ENCODE peak calls at places on chromosomes 3 and 15, in seven cellular contexts. One of them, this sample, is unnamed.

GRCh38 chr3:30689202-30689641 is 82.8 kb downstream of the TGFBR2 start:
- DNase-seq in fibroblast of pulmonary artery: peak
- DNase-seq in hypothalamus: no peak
- DNase-seq in activated T-cell treated with anti-CD3 and anti-CD28 coated beads for 1 hour: no peak
- DNase-seq in activated naive CD8-positive, alpha-beta T cell treated with anti-CD3 and anti-CD28 coated beads, Interleukin-2, amount 50 U/mL, for 16 hours: no peak
- DNase-seq in stimulated activated CD4-positive, alpha-beta T cell treated with anti-CD3 and anti-CD28 coated beads, Interleukin-4, amount 100 ng/mL, for 1 hour: no peak
- DNase-seq in WTC11: no peak
- DNase-seq in this sample: peak

GRCh38 chr3:99651561-99651960 is 13.2 kb downstream of the COL8A1 start:
- DNase-seq in WTC11: no peak
- DNase-seq in fibroblast of pulmonary artery: peak
- DNase-seq in hypothalamus: no peak
- DNase-seq in activated naive CD8-positive, alpha-beta T cell treated with anti-CD3 and anti-CD28 coated beads, Interleukin-2, amount 50 U/mL, for 16 hours: no peak
- DNase-seq in activated T-cell treated with anti-CD3 and anti-CD28 coated beads for 1 hour: no peak
- DNase-seq in stimulated activated CD4-positive, alpha-beta T cell treated with anti-CD3 and anti-CD28 coated beads, Interleukin-4, amount 100 ng/mL, for 1 hour: no peak
- DNase-seq in this sample: peak

GRCh38 chr3:168933614-168934013 is 729.9 kb downstream of the MECOM start:
- DNase-seq in stimulated activated CD4-positive, alpha-beta T cell treated with anti-CD3 and anti-CD28 coated beads, Interleukin-4, amount 100 ng/mL, for 1 hour: no peak
- DNase-seq in fibroblast of pulmonary artery: peak
- DNase-seq in activated naive CD8-positive, alpha-beta T cell treated with anti-CD3 and anti-CD28 coated beads, Interleukin-2, amount 50 U/mL, for 16 hours: no peak
- DNase-seq in WTC11: no peak
- DNase-seq in hypothalamus: no peak
- DNase-seq in activated T-cell treated with anti-CD3 and anti-CD28 coated beads for 1 hour: no peak
- DNase-seq in this sample: peak

GRCh38 chr3:111669926-111670630 is 74.9 kb upstream of the ZBED2 start:
- DNase-seq in stimulated activated CD4-positive, alpha-beta T cell treated with anti-CD3 and anti-CD28 coated beads, Interleukin-4, amount 100 ng/mL, for 1 hour: no peak
- DNase-seq in activated naive CD8-positive, alpha-beta T cell treated with anti-CD3 and anti-CD28 coated beads, Interleukin-2, amount 50 U/mL, for 16 hours: no peak
- DNase-seq in fibroblast of pulmonary artery: peak
- DNase-seq in activated T-cell treated with anti-CD3 and anti-CD28 coated beads for 1 hour: no peak
- DNase-seq in WTC11: no peak
- DNase-seq in hypothalamus: no peak
- DNase-seq in this sample: peak

GRCh38 chr3:192833177-192833890 is 84.3 kb downstream of the MB21D2 start:
- DNase-seq in activated naive CD8-positive, alpha-beta T cell treated with anti-CD3 and anti-CD28 coated beads, Interleukin-2, amount 50 U/mL, for 16 hours: no peak
- DNase-seq in stimulated activated CD4-positive, alpha-beta T cell treated with anti-CD3 and anti-CD28 coated beads, Interleukin-4, amount 100 ng/mL, for 1 hour: no peak
- DNase-seq in hypothalamus: no peak
- DNase-seq in activated T-cell treated with anti-CD3 and anti-CD28 coated beads for 1 hour: no peak
- DNase-seq in WTC11: no peak
- DNase-seq in fibroblast of pulmonary artery: peak
- DNase-seq in this sample: peak

GRCh38 chr15:44527241-44527640 is 9.7 kb upstream of the EIF3J start:
- DNase-seq in WTC11: no peak
- DNase-seq in activated naive CD8-positive, alpha-beta T cell treated with anti-CD3 and anti-CD28 coated beads, Interleukin-2, amount 50 U/mL, for 16 hours: no peak
- DNase-seq in fibroblast of pulmonary artery: no peak
- DNase-seq in hypothalamus: no peak
- DNase-seq in stimulated activated CD4-positive, alpha-beta T cell treated with anti-CD3 and anti-CD28 coated beads, Interleukin-4, amount 100 ng/mL, for 1 hour: no peak
- DNase-seq in activated T-cell treated with anti-CD3 and anti-CD28 coated beads for 1 hour: no peak
- DNase-seq in this sample: no peak

GRCh38 chr3:36698314-36698713 is 66.0 kb downstream of the DCLK3 start:
- DNase-seq in fibroblast of pulmonary artery: no peak
- DNase-seq in hypothalamus: no peak
- DNase-seq in stimulated activated CD4-positive, alpha-beta T cell treated with anti-CD3 and anti-CD28 coated beads, Interleukin-4, amount 100 ng/mL, for 1 hour: no peak
- DNase-seq in activated naive CD8-positive, alpha-beta T cell treated with anti-CD3 and anti-CD28 coated beads, Interleukin-2, amount 50 U/mL, for 16 hours: no peak
- DNase-seq in WTC11: no peak
- DNase-seq in activated T-cell treated with anti-CD3 and anti-CD28 coated beads for 1 hour: no peak
- DNase-seq in this sample: no peak

GRCh38 chr15:23897091-23897490 is 210.0 kb upstream of the NDN start:
- DNase-seq in WTC11: no peak
- DNase-seq in activated T-cell treated with anti-CD3 and anti-CD28 coated beads for 1 hour: no peak
- DNase-seq in activated naive CD8-positive, alpha-beta T cell treated with anti-CD3 and anti-CD28 coated beads, Interleukin-2, amount 50 U/mL, for 16 hours: no peak
- DNase-seq in fibroblast of pulmonary artery: no peak
- DNase-seq in stimulated activated CD4-positive, alpha-beta T cell treated with anti-CD3 and anti-CD28 coated beads, Interleukin-4, amount 100 ng/mL, for 1 hour: no peak
- DNase-seq in hypothalamus: no peak
- DNase-seq in this sample: no peak

GRCh38 chr15:96355561-96356129 is 25.1 kb downstream of the NR2F2 start:
- DNase-seq in stimulated activated CD4-positive, alpha-beta T cell treated with anti-CD3 and anti-CD28 coated beads, Interleukin-4, amount 100 ng/mL, for 1 hour: no peak
- DNase-seq in WTC11: no peak
- DNase-seq in activated naive CD8-positive, alpha-beta T cell treated with anti-CD3 and anti-CD28 coated beads, Interleukin-2, amount 50 U/mL, for 16 hours: no peak
- DNase-seq in fibroblast of pulmonary artery: no peak
- DNase-seq in activated T-cell treated with anti-CD3 and anti-CD28 coated beads for 1 hour: no peak
- DNase-seq in hypothalamus: no peak
- DNase-seq in this sample: no peak

GRCh38 chr15:87669846-87670245 is 586.7 kb downstream of the NTRK3 start:
- DNase-seq in stimulated activated CD4-positive, alpha-beta T cell treated with anti-CD3 and anti-CD28 coated beads, Interleukin-4, amount 100 ng/mL, for 1 hour: no peak
- DNase-seq in fibroblast of pulmonary artery: no peak
- DNase-seq in WTC11: no peak
- DNase-seq in hypothalamus: no peak
- DNase-seq in activated T-cell treated with anti-CD3 and anti-CD28 coated beads for 1 hour: no peak
- DNase-seq in activated naive CD8-positive, alpha-beta T cell treated with anti-CD3 and anti-CD28 coated beads, Interleukin-2, amount 50 U/mL, for 16 hours: no peak
- DNase-seq in this sample: no peak

GRCh38 chr3:127853681-127854080 is 31.4 kb upstream of the MGLL start:
- DNase-seq in fibroblast of pulmonary artery: no peak
- DNase-seq in activated naive CD8-positive, alpha-beta T cell treated with anti-CD3 and anti-CD28 coated beads, Interleukin-2, amount 50 U/mL, for 16 hours: no peak
- DNase-seq in hypothalamus: no peak
- DNase-seq in stimulated activated CD4-positive, alpha-beta T cell treated with anti-CD3 and anti-CD28 coated beads, Interleukin-4, amount 100 ng/mL, for 1 hour: no peak
- DNase-seq in WTC11: peak
- DNase-seq in activated T-cell treated with anti-CD3 and anti-CD28 coated beads for 1 hour: no peak
- DNase-seq in this sample: no peak

GRCh38 chr3:29412117-29412516 is 131.2 kb downstream of the RBMS3 start:
- DNase-seq in activated naive CD8-positive, alpha-beta T cell treated with anti-CD3 and anti-CD28 coated beads, Interleukin-2, amount 50 U/mL, for 16 hours: no peak
- DNase-seq in fibroblast of pulmonary artery: no peak
- DNase-seq in activated T-cell treated with anti-CD3 and anti-CD28 coated beads for 1 hour: no peak
- DNase-seq in WTC11: no peak
- DNase-seq in hypothalamus: no peak
- DNase-seq in stimulated activated CD4-positive, alpha-beta T cell treated with anti-CD3 and anti-CD28 coated beads, Interleukin-4, amount 100 ng/mL, for 1 hour: no peak
- DNase-seq in this sample: no peak

GRCh38 chr3:29373016-29373690 is 92.3 kb downstream of the RBMS3 start:
- DNase-seq in fibroblast of pulmonary artery: peak
- DNase-seq in hypothalamus: no peak
- DNase-seq in activated naive CD8-positive, alpha-beta T cell treated with anti-CD3 and anti-CD28 coated beads, Interleukin-2, amount 50 U/mL, for 16 hours: no peak
- DNase-seq in activated T-cell treated with anti-CD3 and anti-CD28 coated beads for 1 hour: no peak
- DNase-seq in WTC11: no peak
- DNase-seq in stimulated activated CD4-positive, alpha-beta T cell treated with anti-CD3 and anti-CD28 coated beads, Interleukin-4, amount 100 ng/mL, for 1 hour: no peak
- DNase-seq in this sample: peak

GRCh38 chr3:133937756-133938601 is 42.3 kb upstream of the RAB6B start:
- DNase-seq in activated T-cell treated with anti-CD3 and anti-CD28 coated beads for 1 hour: no peak
- DNase-seq in hypothalamus: no peak
- DNase-seq in WTC11: no peak
- DNase-seq in activated naive CD8-positive, alpha-beta T cell treated with anti-CD3 and anti-CD28 coated beads, Interleukin-2, amount 50 U/mL, for 16 hours: no peak
- DNase-seq in stimulated activated CD4-positive, alpha-beta T cell treated with anti-CD3 and anti-CD28 coated beads, Interleukin-4, amount 100 ng/mL, for 1 hour: no peak
- DNase-seq in fibroblast of pulmonary artery: peak
- DNase-seq in this sample: no peak

GRCh38 chr3:101992861-101993260 is 143.5 kb downstream of the NFKBIZ start:
- DNase-seq in activated T-cell treated with anti-CD3 and anti-CD28 coated beads for 1 hour: no peak
- DNase-seq in fibroblast of pulmonary artery: peak
- DNase-seq in stimulated activated CD4-positive, alpha-beta T cell treated with anti-CD3 and anti-CD28 coated beads, Interleukin-4, amount 100 ng/mL, for 1 hour: no peak
- DNase-seq in activated naive CD8-positive, alpha-beta T cell treated with anti-CD3 and anti-CD28 coated beads, Interleukin-2, amount 50 U/mL, for 16 hours: no peak
- DNase-seq in hypothalamus: no peak
- DNase-seq in WTC11: no peak
- DNase-seq in this sample: no peak

GRCh38 chr15:56736881-56737707 is 3.8 kb upstream of the ZNF280D start:
- DNase-seq in hypothalamus: no peak
- DNase-seq in WTC11: no peak
- DNase-seq in activated T-cell treated with anti-CD3 and anti-CD28 coated beads for 1 hour: no peak
- DNase-seq in fibroblast of pulmonary artery: peak
- DNase-seq in stimulated activated CD4-positive, alpha-beta T cell treated with anti-CD3 and anti-CD28 coated beads, Interleukin-4, amount 100 ng/mL, for 1 hour: no peak
- DNase-seq in activated naive CD8-positive, alpha-beta T cell treated with anti-CD3 and anti-CD28 coated beads, Interleukin-2, amount 50 U/mL, for 16 hours: no peak
- DNase-seq in this sample: peak

GRCh38 chr3:171219258-171219657 is 192.7 kb upstream of the SLC2A2 start:
- DNase-seq in hypothalamus: no peak
- DNase-seq in fibroblast of pulmonary artery: no peak
- DNase-seq in WTC11: no peak
- DNase-seq in stimulated activated CD4-positive, alpha-beta T cell treated with anti-CD3 and anti-CD28 coated beads, Interleukin-4, amount 100 ng/mL, for 1 hour: no peak
- DNase-seq in activated naive CD8-positive, alpha-beta T cell treated with anti-CD3 and anti-CD28 coated beads, Interleukin-2, amount 50 U/mL, for 16 hours: no peak
- DNase-seq in activated T-cell treated with anti-CD3 and anti-CD28 coated beads for 1 hour: no peak
- DNase-seq in this sample: no peak

GRCh38 chr3:15769256-15769915 is 28.4 kb downstream of the ANKRD28 start:
- DNase-seq in activated naive CD8-positive, alpha-beta T cell treated with anti-CD3 and anti-CD28 coated beads, Interleukin-2, amount 50 U/mL, for 16 hours: no peak
- DNase-seq in activated T-cell treated with anti-CD3 and anti-CD28 coated beads for 1 hour: no peak
- DNase-seq in fibroblast of pulmonary artery: no peak
- DNase-seq in WTC11: no peak
- DNase-seq in stimulated activated CD4-positive, alpha-beta T cell treated with anti-CD3 and anti-CD28 coated beads, Interleukin-4, amount 100 ng/mL, for 1 hour: no peak
- DNase-seq in hypothalamus: no peak
- DNase-seq in this sample: no peak

GRCh38 chr3:142866841-142867631 is 21.8 kb downstream of the PCOLCE2 start:
- DNase-seq in hypothalamus: no peak
- DNase-seq in WTC11: peak
- DNase-seq in stimulated activated CD4-positive, alpha-beta T cell treated with anti-CD3 and anti-CD28 coated beads, Interleukin-4, amount 100 ng/mL, for 1 hour: no peak
- DNase-seq in activated naive CD8-positive, alpha-beta T cell treated with anti-CD3 and anti-CD28 coated beads, Interleukin-2, amount 50 U/mL, for 16 hours: no peak
- DNase-seq in fibroblast of pulmonary artery: no peak
- DNase-seq in activated T-cell treated with anti-CD3 and anti-CD28 coated beads for 1 hour: no peak
- DNase-seq in this sample: peak

GRCh38 chr3:150020527-150020926 is 49.8 kb upstream of the PFN2 start:
- DNase-seq in stimulated activated CD4-positive, alpha-beta T cell treated with anti-CD3 and anti-CD28 coated beads, Interleukin-4, amount 100 ng/mL, for 1 hour: no peak
- DNase-seq in activated naive CD8-positive, alpha-beta T cell treated with anti-CD3 and anti-CD28 coated beads, Interleukin-2, amount 50 U/mL, for 16 hours: no peak
- DNase-seq in fibroblast of pulmonary artery: peak
- DNase-seq in activated T-cell treated with anti-CD3 and anti-CD28 coated beads for 1 hour: no peak
- DNase-seq in hypothalamus: no peak
- DNase-seq in WTC11: no peak
- DNase-seq in this sample: peak

GRCh38 chr15:44327578-44327977 is 39.1 kb downstream of the GOLM2 start:
- DNase-seq in hypothalamus: no peak
- DNase-seq in activated naive CD8-positive, alpha-beta T cell treated with anti-CD3 and anti-CD28 coated beads, Interleukin-2, amount 50 U/mL, for 16 hours: no peak
- DNase-seq in WTC11: no peak
- DNase-seq in fibroblast of pulmonary artery: no peak
- DNase-seq in stimulated activated CD4-positive, alpha-beta T cell treated with anti-CD3 and anti-CD28 coated beads, Interleukin-4, amount 100 ng/mL, for 1 hour: no peak
- DNase-seq in activated T-cell treated with anti-CD3 and anti-CD28 coated beads for 1 hour: no peak
- DNase-seq in this sample: no peak

GRCh38 chr15:68400066-68400456 is 31.9 kb downstream of the ITGA11 start:
- DNase-seq in activated naive CD8-positive, alpha-beta T cell treated with anti-CD3 and anti-CD28 coated beads, Interleukin-2, amount 50 U/mL, for 16 hours: no peak
- DNase-seq in activated T-cell treated with anti-CD3 and anti-CD28 coated beads for 1 hour: no peak
- DNase-seq in stimulated activated CD4-positive, alpha-beta T cell treated with anti-CD3 and anti-CD28 coated beads, Interleukin-4, amount 100 ng/mL, for 1 hour: no peak
- DNase-seq in fibroblast of pulmonary artery: no peak
- DNase-seq in WTC11: no peak
- DNase-seq in hypothalamus: no peak
- DNase-seq in this sample: peak

GRCh38 chr3:106345353-106346027 is 476.7 kb upstream of the CBLB start:
- DNase-seq in fibroblast of pulmonary artery: peak
- DNase-seq in stimulated activated CD4-positive, alpha-beta T cell treated with anti-CD3 and anti-CD28 coated beads, Interleukin-4, amount 100 ng/mL, for 1 hour: no peak
- DNase-seq in activated T-cell treated with anti-CD3 and anti-CD28 coated beads for 1 hour: no peak
- DNase-seq in activated naive CD8-positive, alpha-beta T cell treated with anti-CD3 and anti-CD28 coated beads, Interleukin-2, amount 50 U/mL, for 16 hours: no peak
- DNase-seq in hypothalamus: no peak
- DNase-seq in WTC11: no peak
- DNase-seq in this sample: peak

GRCh38 chr3:51997935-51998596 is 2.4 kb upstream of the RPL29 start:
- DNase-seq in WTC11: no peak
- DNase-seq in fibroblast of pulmonary artery: no peak
- DNase-seq in hypothalamus: no peak
- DNase-seq in stimulated activated CD4-positive, alpha-beta T cell treated with anti-CD3 and anti-CD28 coated beads, Interleukin-4, amount 100 ng/mL, for 1 hour: no peak
- DNase-seq in activated T-cell treated with anti-CD3 and anti-CD28 coated beads for 1 hour: no peak
- DNase-seq in activated naive CD8-positive, alpha-beta T cell treated with anti-CD3 and anti-CD28 coated beads, Interleukin-2, amount 50 U/mL, for 16 hours: no peak
- DNase-seq in this sample: peak

GRCh38 chr3:38318766-38319671 is 27.6 kb upstream of the XYLB start:
- DNase-seq in activated naive CD8-positive, alpha-beta T cell treated with anti-CD3 and anti-CD28 coated beads, Interleukin-2, amount 50 U/mL, for 16 hours: no peak
- DNase-seq in fibroblast of pulmonary artery: no peak
- DNase-seq in WTC11: no peak
- DNase-seq in hypothalamus: no peak
- DNase-seq in stimulated activated CD4-positive, alpha-beta T cell treated with anti-CD3 and anti-CD28 coated beads, Interleukin-4, amount 100 ng/mL, for 1 hour: no peak
- DNase-seq in activated T-cell treated with anti-CD3 and anti-CD28 coated beads for 1 hour: no peak
- DNase-seq in this sample: no peak

GRCh38 chr3:11386413-11387155 is 114.4 kb downstream of the ATG7 start:
- DNase-seq in WTC11: no peak
- DNase-seq in fibroblast of pulmonary artery: peak
- DNase-seq in activated T-cell treated with anti-CD3 and anti-CD28 coated beads for 1 hour: no peak
- DNase-seq in activated naive CD8-positive, alpha-beta T cell treated with anti-CD3 and anti-CD28 coated beads, Interleukin-2, amount 50 U/mL, for 16 hours: no peak
- DNase-seq in hypothalamus: no peak
- DNase-seq in stimulated activated CD4-positive, alpha-beta T cell treated with anti-CD3 and anti-CD28 coated beads, Interleukin-4, amount 100 ng/mL, for 1 hour: no peak
- DNase-seq in this sample: peak

GRCh38 chr3:111321786-111322185 is 220.2 kb upstream of the CD96 start:
- DNase-seq in WTC11: no peak
- DNase-seq in hypothalamus: no peak
- DNase-seq in fibroblast of pulmonary artery: no peak
- DNase-seq in activated naive CD8-positive, alpha-beta T cell treated with anti-CD3 and anti-CD28 coated beads, Interleukin-2, amount 50 U/mL, for 16 hours: no peak
- DNase-seq in stimulated activated CD4-positive, alpha-beta T cell treated with anti-CD3 and anti-CD28 coated beads, Interleukin-4, amount 100 ng/mL, for 1 hour: no peak
- DNase-seq in activated T-cell treated with anti-CD3 and anti-CD28 coated beads for 1 hour: no peak
- DNase-seq in this sample: peak

GRCh38 chr3:134228035-134228434 is 22.6 kb downstream of the RYK start:
- DNase-seq in activated T-cell treated with anti-CD3 and anti-CD28 coated beads for 1 hour: no peak
- DNase-seq in hypothalamus: no peak
- DNase-seq in WTC11: no peak
- DNase-seq in fibroblast of pulmonary artery: no peak
- DNase-seq in activated naive CD8-positive, alpha-beta T cell treated with anti-CD3 and anti-CD28 coated beads, Interleukin-2, amount 50 U/mL, for 16 hours: no peak
- DNase-seq in stimulated activated CD4-positive, alpha-beta T cell treated with anti-CD3 and anti-CD28 coated beads, Interleukin-4, amount 100 ng/mL, for 1 hour: no peak
- DNase-seq in this sample: no peak

GRCh38 chr3:84987709-84988504 is 29.1 kb downstream of the CADM2 start:
- DNase-seq in activated naive CD8-positive, alpha-beta T cell treated with anti-CD3 and anti-CD28 coated beads, Interleukin-2, amount 50 U/mL, for 16 hours: no peak
- DNase-seq in stimulated activated CD4-positive, alpha-beta T cell treated with anti-CD3 and anti-CD28 coated beads, Interleukin-4, amount 100 ng/mL, for 1 hour: no peak
- DNase-seq in fibroblast of pulmonary artery: no peak
- DNase-seq in hypothalamus: no peak
- DNase-seq in activated T-cell treated with anti-CD3 and anti-CD28 coated beads for 1 hour: no peak
- DNase-seq in WTC11: no peak
- DNase-seq in this sample: no peak

GRCh38 chr3:42654331-42655201 is 1.1 kb downstream of the ZBTB47 start:
- DNase-seq in WTC11: peak
- DNase-seq in fibroblast of pulmonary artery: peak
- DNase-seq in stimulated activated CD4-positive, alpha-beta T cell treated with anti-CD3 and anti-CD28 coated beads, Interleukin-4, amount 100 ng/mL, for 1 hour: no peak
- DNase-seq in activated naive CD8-positive, alpha-beta T cell treated with anti-CD3 and anti-CD28 coated beads, Interleukin-2, amount 50 U/mL, for 16 hours: no peak
- DNase-seq in activated T-cell treated with anti-CD3 and anti-CD28 coated beads for 1 hour: no peak
- DNase-seq in hypothalamus: peak
- DNase-seq in this sample: peak